ENCODE peak calls at places on chromosomes 4 and X, in six cellular contexts. Q is NCI-H510A; B is GM03348; C is activated naive CD8-positive, alpha-beta T cell treated with anti-CD3 and anti-CD28 coated beads, Interleukin-2, amount 50 U/mL, for 24 hours; U is EL; P is BJ. Z is an unnamed sample.

GRCh38 chrX:119008122-119008744 is 33.8 kb downstream of the LONRF3 start:
- DNase-seq in C (peak), P (no peak), B (peak), Q (no peak), U (peak), Z (no peak)

GRCh38 chr4:186587416-186588018 is 32.1 kb upstream of the MTNR1A start:
- DNase-seq in B (peak), Q (no peak), P (no peak), C (peak), U (peak), Z (no peak)

GRCh38 chr4:8195841-8196460 is 3.1 kb upstream of the SH3TC1 start:
- DNase-seq in C (no peak), P (no peak), B (no peak), U (no peak), Q (no peak), Z (no peak)

GRCh38 chr4:175504316-175504715 is 307.7 kb downstream of the GPM6A start:
- DNase-seq in U (peak), B (peak), Q (no peak), C (no peak), P (no peak), Z (no peak)

GRCh38 chrX:37755073-37755472 is 24.8 kb upstream of the CYBB start:
- DNase-seq in Q (no peak), P (no peak), U (no peak), C (peak), B (no peak), Z (no peak)

GRCh38 chrX:97860206-97860605 is 976.5 kb downstream of the RPA4 start:
- DNase-seq in P (no peak), Q (no peak), B (no peak), U (peak), C (no peak), Z (no peak)

GRCh38 chr4:52869196-52869595 is 7.1 kb downstream of the RASL11B start:
- DNase-seq in U (no peak), C (no peak), B (peak), P (no peak), Q (peak), Z (no peak)

GRCh38 chr4:94032754-94033153 is 174.9 kb upstream of the SMARCAD1 start:
- DNase-seq in C (no peak), P (no peak), U (peak), Q (no peak), B (peak), Z (no peak)

GRCh38 chr4:113411496-113411938 is 350.0 kb downstream of the CAMK2D start:
- DNase-seq in Q (no peak), P (peak), C (no peak), B (peak), U (peak), Z (peak)

GRCh38 chr4:32909722-32910121 is 2189.6 kb downstream of the PCDH7 start:
- DNase-seq in C (no peak), U (no peak), P (no peak), B (no peak), Q (no peak), Z (no peak)

GRCh38 chr4:860561-860960 is 34.6 kb upstream of the CPLX1 start:
- DNase-seq in B (no peak), C (no peak), P (no peak), Q (no peak), U (no peak), Z (no peak)

GRCh38 chr4:84530871-84531270 is 31.8 kb upstream of the NKX6-1 start:
- DNase-seq in C (no peak), U (peak), Q (no peak), B (no peak), P (no peak), Z (no peak)

GRCh38 chr4:182093947-182094346 is 149.3 kb upstream of the TENM3 start:
- DNase-seq in U (no peak), P (no peak), Q (no peak), C (no peak), B (no peak), Z (no peak)

GRCh38 chrX:136619889-136620505 is 28.0 kb upstream of the CD40LG start:
- DNase-seq in Q (no peak), C (peak), B (no peak), U (no peak), P (no peak), Z (no peak)

GRCh38 chr4:161828061-161828460 is 335.7 kb downstream of the FSTL5 start:
- DNase-seq in P (no peak), B (no peak), Q (no peak), U (peak), C (no peak), Z (no peak)

GRCh38 chr4:71570492-71570891 is 213.4 kb downstream of the GC start:
- DNase-seq in B (no peak), U (no peak), P (no peak), Q (no peak), C (no peak), Z (no peak)

GRCh38 chr4:113602829-113603228 is 158.7 kb downstream of the CAMK2D start:
- DNase-seq in C (no peak), U (no peak), P (no peak), B (no peak), Q (no peak), Z (no peak)

GRCh38 chrX:78652971-78653822 is 5.9 kb downstream of the RTL3 start:
- DNase-seq in Q (no peak), B (peak), U (peak), P (peak), C (no peak), Z (no peak)

GRCh38 chr4:158036998-158037397 is 135.8 kb downstream of the GASK1B start:
- DNase-seq in C (no peak), B (no peak), U (no peak), P (no peak), Q (no peak), Z (no peak)

GRCh38 chr4:13844740-13845139 is 217.2 kb upstream of the BOD1L1 start:
- DNase-seq in C (no peak), Q (no peak), U (no peak), B (no peak), P (no peak), Z (no peak)

GRCh38 chrX:8879750-8880149 is 78.6 kb upstream of the FAM9A start:
- DNase-seq in U (peak), P (no peak), B (peak), C (peak), Q (no peak), Z (no peak)

GRCh38 chrX:54920610-54921426 is at the start of gene TRO:
- DNase-seq in C (peak), Q (no peak), P (no peak), U (peak), B (no peak), Z (no peak)

GRCh38 chrX:40012800-40013682 is 84.7 kb downstream of the BCOR start:
- DNase-seq in B (peak), P (no peak), U (peak), C (peak), Q (no peak), Z (peak)

GRCh38 chrX:12719837-12720236 is 71.4 kb upstream of the PRPS2 start:
- DNase-seq in C (no peak), P (no peak), U (no peak), Q (no peak), B (no peak), Z (no peak)

GRCh38 chr4:105715692-105716278 is 7.2 kb downstream of the GSTCD start:
- DNase-seq in P (no peak), Q (no peak), C (no peak), B (peak), U (peak), Z (peak)

GRCh38 chrX:123771449-123772064 is 38.7 kb upstream of the THOC2 start:
- DNase-seq in B (no peak), U (no peak), Q (no peak), P (no peak), C (no peak), Z (no peak)

GRCh38 chr4:106080376-106080775 is 185.1 kb downstream of the NPNT start:
- DNase-seq in U (no peak), Q (no peak), P (no peak), B (no peak), C (no peak), Z (no peak)

GRCh38 chr4:113052379-113052951 is 3.0 kb downstream of the ANK2 start:
- DNase-seq in B (peak), Q (peak), U (peak), P (no peak), C (no peak), Z (peak)

GRCh38 chrX:134186362-134187121 is 50.4 kb upstream of the CCDC160 start:
- DNase-seq in Q (no peak), C (peak), P (no peak), U (no peak), B (no peak), Z (no peak)

GRCh38 chr4:152106113-152106763 is 345.4 kb upstream of the GATB start:
- DNase-seq in U (peak), C (no peak), B (peak), Q (no peak), P (peak), Z (peak)